ENCODE peak calls at places on chromosomes 11 and 22, in six cellular contexts. Y is A549, E is IMR-90, R is GM12878, K is HepG2, I is K562. Z is an unnamed sample.

GRCh38 chr11:97832451-97832850 is 1188.3 kb upstream of the CNTN5 start:
- DNase-seq in Y (no peak), I (no peak), K (no peak), R (no peak), E (no peak), Z (no peak)

GRCh38 chr11:121467965-121468364 is 15.2 kb upstream of the SORL1-AS1 start:
- DNase-seq in I (no peak), E (no peak), Y (no peak), R (peak; percentile 90), K (no peak), Z (no peak)

GRCh38 chr22:20641919-20642579 is 131.9 kb upstream of the SERPIND1 start:
- DNase-seq in Y (no peak), R (no peak), E (no peak), K (no peak), I (no peak), Z (no peak)

GRCh38 chr11:78179459-78180071 is 8.9 kb downstream of the KCTD21 start:
- DNase-seq in E (no peak), Y (peak; percentile 21), K (peak; percentile 69), I (no peak), R (no peak), Z (no peak)

GRCh38 chr11:5267033-5267563 is 2.6 kb downstream of the HBE1 start:
- DNase-seq in E (no peak), I (peak; percentile 37), Y (no peak), R (no peak), K (no peak), Z (no peak)

GRCh38 chr11:106397787-106398355 is 320.4 kb downstream of the AASDHPPT start:
- DNase-seq in R (no peak), E (no peak), Y (no peak), I (no peak), K (no peak), Z (no peak)

GRCh38 chr11:34789196-34789834 is 126.9 kb downstream of the APIP start:
- DNase-seq in K (no peak), Y (no peak), R (no peak), E (peak; percentile 4), I (no peak), Z (no peak)

GRCh38 chr22:40002935-40003715 is 8.4 kb downstream of the FAM83F start:
- DNase-seq in I (no peak), Y (no peak), R (no peak), E (no peak), K (no peak), Z (no peak)

GRCh38 chr11:64007160-64007628 is 21.0 kb downstream of the OTUB1 start:
- DNase-seq in K (no peak), I (peak; percentile 39), Y (peak; percentile 61), E (no peak), R (no peak), Z (peak; percentile 46)

GRCh38 chr22:24066872-24067271 is 55.8 kb downstream of the CABIN1 start:
- DNase-seq in Y (no peak), E (no peak), I (no peak), K (no peak), R (no peak), Z (no peak)

GRCh38 chr11:102791271-102792036 is 6.5 kb downstream of the MMP1 start:
- DNase-seq in I (no peak), E (peak; percentile 57), Y (no peak), R (no peak), K (no peak), Z (no peak)

GRCh38 chr11:11814614-11815452 is 26.9 kb upstream of the USP47 start:
- DNase-seq in I (peak; percentile 27), R (no peak), Y (no peak), K (no peak), E (no peak), Z (no peak)

GRCh38 chr22:46626911-46627805 is 7.0 kb downstream of the GRAMD4 start:
- DNase-seq in I (peak; percentile 51), Y (no peak), K (no peak), R (no peak), E (no peak), Z (no peak)
- TF ChIP-seq BHLHE40 in I (no peak), Y (no peak), K (no peak), R (no peak), E (no peak), Z (no peak)

DNA sequence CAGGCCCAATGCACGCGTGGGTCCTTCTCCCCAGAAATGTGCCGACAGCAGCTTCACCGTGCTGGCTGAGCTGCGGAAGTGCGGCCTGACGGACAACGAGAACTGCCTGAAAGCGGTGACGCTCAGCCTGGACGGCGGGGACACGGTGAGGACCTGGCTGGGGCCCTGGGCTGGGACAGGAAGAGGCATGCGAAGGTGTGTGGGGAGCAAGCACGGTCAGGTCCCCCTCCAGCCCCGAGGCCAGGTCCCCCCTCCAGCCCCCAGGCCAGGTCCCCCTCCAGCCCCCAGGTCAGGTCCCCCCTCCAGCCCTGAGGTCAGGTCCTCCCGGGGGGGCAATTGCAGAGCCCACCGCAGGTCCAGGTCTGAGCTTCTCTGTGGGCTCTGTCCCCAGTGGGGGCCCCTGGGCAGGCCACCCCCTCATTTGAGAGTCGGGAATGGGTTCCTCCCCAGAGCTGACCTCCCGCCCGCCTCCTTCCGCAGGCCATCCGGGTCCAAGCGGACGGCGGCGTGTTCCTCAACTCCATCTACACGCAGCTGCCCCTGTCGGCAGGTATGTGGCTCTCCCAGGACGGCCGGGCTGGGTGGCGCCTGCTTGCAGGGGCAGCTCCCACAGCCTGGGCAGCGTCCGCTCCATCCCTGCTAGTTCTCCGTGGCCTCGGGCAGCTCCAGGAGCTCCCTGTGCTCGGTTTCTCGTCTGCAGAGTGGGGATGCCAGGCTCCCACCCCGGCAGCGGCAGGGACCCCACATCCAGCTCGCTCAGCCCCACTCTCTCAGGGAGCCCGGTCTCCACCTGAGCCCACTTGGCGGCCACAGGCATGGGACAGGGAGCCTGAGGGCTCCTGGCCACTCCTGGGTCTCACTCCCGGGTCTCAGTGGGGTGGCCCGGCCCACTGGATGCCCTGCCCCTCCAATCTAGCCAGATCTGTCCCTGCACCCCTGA is 7.9 kb downstream of the MUC5B start:
- DNase-seq in Y (no peak), E (no peak), I (peak; percentile 25), R (no peak), K (no peak), Z (no peak)
- TF ChIP-seq BHLHE40 in Y (no peak), E (no peak), I (no peak), R (no peak), K (no peak), Z (no peak)

GRCh38 chr11:65422633-65423515 is at the start of gene NEAT1:
- DNase-seq in K (peak; percentile 87), Y (no peak), E (peak; percentile 92), R (no peak), I (peak; percentile 86), Z (peak; percentile 69)
- TF ChIP-seq BHLHE40 in K (peak; percentile 79), Y (no peak), E (peak; percentile 70), R (peak; percentile 80), I (peak; percentile 84), Z (peak; percentile 68)

GRCh38 chr11:108591893-108592292 is 1.7 kb downstream of the EXPH5 start:
- DNase-seq in I (peak; percentile 34), R (no peak), E (no peak), Y (no peak), K (no peak), Z (no peak)

GRCh38 chr11:108596701-108597100 is 3.1 kb upstream of the EXPH5 start:
- DNase-seq in I (no peak), Y (no peak), K (no peak), R (no peak), E (no peak), Z (no peak)

GRCh38 chr11:108593214-108593909 is at the start of gene EXPH5:
- DNase-seq in R (peak; percentile 82), I (peak; percentile 98), Y (peak; percentile 71), K (peak; percentile 83), E (peak; percentile 26), Z (peak; percentile 91)

GRCh38 chr11:108592591-108593213 is 866 bp downstream of the EXPH5 start:
- DNase-seq in E (no peak), R (no peak), Y (no peak), K (no peak), I (peak; percentile 47), Z (peak; percentile 56)

GRCh38 chr11:108593910-108594434 is 404 bp upstream of the EXPH5 start:
- DNase-seq in Y (no peak), E (no peak), I (peak; percentile 31), R (no peak), K (no peak), Z (no peak)
- TF ChIP-seq BHLHE40 in Y (no peak), E (no peak), I (no peak), R (no peak), K (no peak), Z (no peak)

GRCh38 chr11:45109400-45109799 is 37.0 kb upstream of the PRDM11 start:
- DNase-seq in R (no peak), Y (no peak), K (no peak), I (no peak), E (no peak), Z (no peak)

GRCh38 chr11:45107051-45107450 is 39.4 kb upstream of the PRDM11 start:
- DNase-seq in K (peak; percentile 13), I (no peak), R (no peak), Y (no peak), E (no peak), Z (no peak)

GRCh38 chr11:45108070-45109064 is 38.1 kb upstream of the PRDM11 start:
- DNase-seq in R (no peak), K (no peak), Y (no peak), E (no peak), I (no peak), Z (no peak)

GRCh38 chr11:45113807-45114206 is 32.6 kb upstream of the PRDM11 start:
- DNase-seq in E (no peak), K (no peak), R (no peak), I (no peak), Y (no peak), Z (no peak)

GRCh38 chr11:45110562-45110961 is 35.9 kb upstream of the PRDM11 start:
- DNase-seq in I (peak; percentile 67), K (peak; percentile 72), R (no peak), Y (peak; percentile 70), E (peak; percentile 68), Z (peak; percentile 69)
- TF ChIP-seq BHLHE40 in I (no peak), K (no peak), R (no peak), Y (no peak), E (no peak), Z (no peak)

Z was measured in HEK293T.